ENCODE peak calls at places on chromosome 19, in four cellular contexts. One of them, this sample, is unnamed.

GRCh38 chr19:51691122-51692064 is 1.7 kb upstream of the SPACA6 start:
- DNase-seq in lung: no peak
- DNase-seq in AG09309: no peak
- DNase-seq in heart right ventricle: no peak
- DNase-seq in this sample: no peak

GRCh38 chr19:6066661-6067646 is 43.3 kb downstream of the RFX2 start:
- DNase-seq in lung: peak; percentile 88
- DNase-seq in AG09309: peak; percentile 64
- DNase-seq in heart right ventricle: peak; percentile 97
- DNase-seq in this sample: no peak

GRCh38 chr19:19956431-19957075 is 55.8 kb downstream of the ZNF93 start:
- DNase-seq in lung: no peak
- DNase-seq in AG09309: no peak
- DNase-seq in heart right ventricle: no peak
- DNase-seq in this sample: no peak

GRCh38 chr19:8609210-8610040 is 1.1 kb downstream of the ADAMTS10 start:
- DNase-seq in lung: no peak
- DNase-seq in AG09309: no peak
- DNase-seq in heart right ventricle: peak; percentile 56
- DNase-seq in this sample: no peak

GRCh38 chr19:42440357-42441046 is 2.2 kb downstream of the CXCL17 start:
- DNase-seq in lung: peak; percentile 83
- DNase-seq in AG09309: no peak
- DNase-seq in heart right ventricle: peak; percentile 78
- DNase-seq in this sample: peak; percentile 94

GRCh38 chr19:46006411-46006810 is 11.1 kb downstream of the CCDC61 start:
- DNase-seq in lung: no peak
- DNase-seq in AG09309: no peak
- DNase-seq in heart right ventricle: no peak
- DNase-seq in this sample: no peak

GRCh38 chr19:47183579-47183978 is 47.4 kb downstream of the BBC3 start:
- DNase-seq in lung: no peak
- DNase-seq in AG09309: no peak
- DNase-seq in heart right ventricle: no peak
- DNase-seq in this sample: no peak

GRCh38 chr19:39236527-39236926 is 8.3 kb downstream of the IFNL3 start:
- DNase-seq in lung: no peak
- DNase-seq in AG09309: no peak
- DNase-seq in heart right ventricle: no peak
- DNase-seq in this sample: peak; percentile 85

GRCh38 chr19:19028526-19028925 is 4.8 kb downstream of the SUGP2 start:
- DNase-seq in lung: no peak
- DNase-seq in AG09309: no peak
- DNase-seq in heart right ventricle: no peak
- DNase-seq in this sample: no peak

GRCh38 chr19:51460164-51460992 is 2.1 kb upstream of the SIGLEC8 start:
- DNase-seq in lung: no peak
- DNase-seq in AG09309: no peak
- DNase-seq in heart right ventricle: no peak
- DNase-seq in this sample: peak; percentile 61

GRCh38 chr19:2747349-2747748 is 7.5 kb upstream of the SLC39A3 start:
- DNase-seq in lung: no peak
- DNase-seq in AG09309: no peak
- DNase-seq in heart right ventricle: no peak
- DNase-seq in this sample: no peak

GRCh38 chr19:50952890-50953289 is at the start of gene KLK5:
- DNase-seq in lung: no peak
- DNase-seq in AG09309: no peak
- DNase-seq in heart right ventricle: no peak
- DNase-seq in this sample: no peak

GRCh38 chr19:18800079-18800478 is 9.0 kb upstream of the COMP start:
- DNase-seq in lung: no peak
- DNase-seq in AG09309: no peak
- DNase-seq in heart right ventricle: no peak
- DNase-seq in this sample: no peak

GRCh38 chr19:27794444-27795042 is 1418.4 kb downstream of the UQCRFS1 start:
- DNase-seq in lung: no peak
- DNase-seq in AG09309: no peak
- DNase-seq in heart right ventricle: peak; percentile 17
- DNase-seq in this sample: peak; percentile 86

GRCh38 chr19:16244091-16244490 is 46.4 kb downstream of the AP1M1 start:
- DNase-seq in lung: no peak
- DNase-seq in AG09309: no peak
- DNase-seq in heart right ventricle: no peak
- DNase-seq in this sample: no peak

GRCh38 chr19:1742989-1743696 is 10.2 kb upstream of the ONECUT3 start:
- DNase-seq in lung: no peak
- DNase-seq in AG09309: no peak
- DNase-seq in heart right ventricle: no peak
- DNase-seq in this sample: no peak

GRCh38 chr19:48784527-48784926 is 26.3 kb downstream of the BCAT2 start:
- DNase-seq in lung: no peak
- DNase-seq in AG09309: no peak
- DNase-seq in heart right ventricle: no peak
- DNase-seq in this sample: no peak

GRCh38 chr19:35455616-35456201 is 7.7 kb downstream of the FFAR2 start:
- DNase-seq in lung: no peak
- DNase-seq in AG09309: no peak
- DNase-seq in heart right ventricle: no peak
- DNase-seq in this sample: no peak

GRCh38 chr19:6273701-6274601 is 5.8 kb downstream of the MLLT1 start:
- DNase-seq in lung: peak; percentile 90
- DNase-seq in AG09309: peak; percentile 87
- DNase-seq in heart right ventricle: peak; percentile 78
- DNase-seq in this sample: peak; percentile 89

GRCh38 chr19:522726-523125 is 8.8 kb upstream of the CDC34 start:
- DNase-seq in lung: no peak
- DNase-seq in AG09309: no peak
- DNase-seq in heart right ventricle: no peak
- DNase-seq in this sample: no peak

GRCh38 chr19:519449-519865 is 12.1 kb upstream of the CDC34 start:
- DNase-seq in lung: no peak
- DNase-seq in AG09309: no peak
- DNase-seq in heart right ventricle: no peak
- DNase-seq in this sample: no peak

GRCh38 chr19:516884-517424 is 9.7 kb downstream of the TPGS1 start:
- DNase-seq in lung: no peak
- DNase-seq in AG09309: no peak
- DNase-seq in heart right ventricle: no peak
- DNase-seq in this sample: no peak

GRCh38 chr19:517721-518136 is 10.4 kb downstream of the TPGS1 start:
- DNase-seq in lung: no peak
- DNase-seq in AG09309: no peak
- DNase-seq in heart right ventricle: no peak
- DNase-seq in this sample: no peak

DNA sequence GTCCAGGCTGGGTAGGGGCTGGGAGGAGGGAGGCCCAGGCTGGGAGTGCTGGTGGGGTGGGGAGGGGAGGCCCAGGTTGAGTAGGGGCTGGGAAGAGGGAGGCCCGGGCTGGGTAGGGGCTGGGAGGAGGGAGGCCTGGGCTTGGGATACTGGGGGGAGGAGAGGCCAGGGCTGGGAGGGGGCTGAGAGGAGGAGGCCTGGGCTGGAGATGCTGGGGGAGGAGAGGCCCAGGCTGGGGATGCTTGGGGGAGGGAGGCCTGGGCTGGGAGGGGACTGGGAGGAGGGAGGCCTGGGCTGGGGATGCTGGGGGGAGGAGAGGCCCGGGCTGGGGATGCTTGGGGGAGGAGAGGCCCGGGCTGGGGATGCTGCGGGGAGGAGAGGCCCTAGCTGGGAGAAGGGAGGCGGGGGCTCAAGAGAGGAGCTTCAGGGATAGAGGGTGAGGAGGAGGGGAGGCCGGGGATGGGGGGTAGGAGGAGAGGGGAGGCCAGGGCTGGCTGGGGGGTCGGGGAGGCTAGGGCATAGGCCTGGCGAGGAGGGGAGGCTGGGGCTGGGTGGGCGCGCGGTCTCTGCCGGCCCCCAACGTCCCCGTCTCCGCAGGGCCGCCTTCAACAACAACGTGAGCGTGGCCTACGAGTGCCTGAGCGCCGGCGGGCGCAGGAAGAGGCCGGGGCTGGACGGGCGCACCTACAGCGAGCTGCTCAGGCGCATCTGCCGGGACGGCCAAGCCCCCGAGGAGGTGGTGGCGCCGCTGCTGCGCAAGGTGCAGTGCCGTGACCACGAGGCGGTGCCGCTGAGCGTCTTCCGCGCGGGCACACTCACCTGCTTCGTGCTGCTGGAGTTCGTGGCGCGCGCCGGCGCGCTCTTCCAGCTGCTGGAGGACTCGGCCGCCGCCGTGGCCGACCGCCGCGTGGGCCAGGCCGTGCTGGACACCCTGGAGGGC is 11.3 kb downstream of the TPGS1 start:
- DNase-seq in lung: no peak
- DNase-seq in AG09309: no peak
- DNase-seq in heart right ventricle: no peak
- DNase-seq in this sample: peak; percentile 85
- TF ChIP-seq CTCF in lung: no peak
- TF ChIP-seq CTCF in AG09309: no peak
- TF ChIP-seq CTCF in heart right ventricle: no peak
- TF ChIP-seq CTCF in this sample: no peak

GRCh38 chr19:52694921-52695320 is 39.9 kb downstream of the ZNF611 start:
- DNase-seq in lung: no peak
- DNase-seq in AG09309: no peak
- DNase-seq in heart right ventricle: no peak
- DNase-seq in this sample: no peak

GRCh38 chr19:52700673-52701072 is 34.2 kb downstream of the ZNF611 start:
- DNase-seq in lung: no peak
- DNase-seq in AG09309: no peak
- DNase-seq in heart right ventricle: no peak
- DNase-seq in this sample: no peak

GRCh38 chr19:52691737-52692136 is 43.1 kb downstream of the ZNF611 start:
- DNase-seq in lung: no peak
- DNase-seq in AG09309: no peak
- DNase-seq in heart right ventricle: no peak
- DNase-seq in this sample: no peak

GRCh38 chr19:52692431-52693008 is 42.3 kb downstream of the ZNF611 start:
- DNase-seq in lung: no peak
- DNase-seq in AG09309: no peak
- DNase-seq in heart right ventricle: no peak
- DNase-seq in this sample: no peak

GRCh38 chr19:52695996-52696395 is 38.8 kb downstream of the ZNF611 start:
- DNase-seq in lung: no peak
- DNase-seq in AG09309: no peak
- DNase-seq in heart right ventricle: no peak
- DNase-seq in this sample: no peak
- TF ChIP-seq CTCF in lung: no peak
- TF ChIP-seq CTCF in AG09309: no peak
- TF ChIP-seq CTCF in heart right ventricle: no peak
- TF ChIP-seq CTCF in this sample: no peak

DNA sequence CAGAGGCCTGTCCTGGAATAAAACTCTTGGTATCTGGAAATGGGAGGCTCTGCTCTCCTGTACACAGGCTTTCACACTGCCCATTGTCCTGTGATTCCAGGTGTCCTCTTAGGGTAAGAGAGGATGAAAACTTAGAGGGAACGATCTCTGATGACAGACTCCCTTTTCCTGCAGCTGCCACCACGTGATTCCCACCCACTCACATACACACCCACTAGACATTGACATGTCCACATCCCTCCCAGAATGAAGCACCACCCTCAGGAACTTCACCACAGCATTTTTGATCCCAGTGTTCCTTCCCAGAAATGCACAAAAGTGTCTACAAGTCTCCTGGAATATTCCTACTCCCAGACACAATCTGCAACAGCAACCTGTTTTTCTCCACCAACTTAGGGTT is 8.2 kb downstream of the ZNF429 start:
- DNase-seq in lung: no peak
- DNase-seq in AG09309: no peak
- DNase-seq in heart right ventricle: no peak
- DNase-seq in this sample: no peak
- TF ChIP-seq CTCF in lung: no peak
- TF ChIP-seq CTCF in AG09309: no peak
- TF ChIP-seq CTCF in heart right ventricle: no peak
- TF ChIP-seq CTCF in this sample: no peak

DNA sequence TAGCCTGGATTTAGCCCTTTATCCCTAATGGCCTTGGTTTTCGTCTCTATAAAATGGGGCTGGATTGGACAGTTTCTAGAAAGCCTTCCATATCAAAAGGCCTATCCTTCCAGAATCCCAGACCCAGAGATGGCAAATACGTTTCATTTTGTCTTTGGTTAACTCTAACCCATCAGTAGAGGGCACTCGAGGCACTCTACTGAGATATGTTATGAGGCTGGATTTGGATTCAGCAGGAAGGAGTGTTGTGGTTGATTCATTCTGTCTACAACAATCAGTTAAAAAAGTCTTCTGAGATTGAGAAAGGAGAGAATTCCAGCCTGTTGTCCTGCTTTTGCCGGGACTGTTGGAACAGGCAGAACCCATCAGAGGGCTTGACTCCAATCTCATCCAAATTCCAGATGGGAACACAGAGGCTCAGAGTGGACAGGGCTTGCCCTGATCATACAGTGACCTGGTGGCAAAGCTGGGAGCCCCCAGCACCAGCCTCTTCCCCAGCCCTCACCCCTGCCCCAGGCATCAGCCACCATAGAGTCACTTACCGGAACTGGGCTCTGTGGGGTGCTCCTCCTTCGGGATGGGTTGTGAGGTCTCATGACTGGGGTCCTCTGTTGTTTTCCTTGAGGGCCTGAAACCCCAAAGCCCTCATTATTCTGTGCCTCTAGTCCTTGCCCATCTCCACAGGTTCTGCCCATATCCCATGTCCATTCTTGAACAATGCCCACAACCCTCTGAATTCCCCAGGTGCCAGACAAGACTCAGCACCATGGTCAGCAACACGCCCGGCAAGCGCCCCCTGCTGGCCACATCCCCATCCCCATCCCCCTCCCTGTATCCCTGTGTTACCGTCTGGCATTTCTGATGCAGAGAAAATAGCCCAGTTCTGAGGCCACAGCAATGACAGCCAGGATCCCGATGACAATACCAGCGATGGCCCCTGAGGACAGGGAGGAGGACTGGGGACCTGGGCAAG is 12.3 kb upstream of the ZNF180 start:
- DNase-seq in lung: no peak
- DNase-seq in AG09309: peak; percentile 31
- DNase-seq in heart right ventricle: no peak
- DNase-seq in this sample: no peak
- TF ChIP-seq CTCF in lung: no peak
- TF ChIP-seq CTCF in AG09309: peak; percentile 77
- TF ChIP-seq CTCF in heart right ventricle: peak; percentile 21
- TF ChIP-seq CTCF in this sample: peak; percentile 26

GRCh38 chr19:58218899-58219298 is 9.8 kb upstream of the ZNF544 start:
- DNase-seq in lung: no peak
- DNase-seq in AG09309: no peak
- DNase-seq in heart right ventricle: no peak
- DNase-seq in this sample: no peak
- TF ChIP-seq CTCF in lung: no peak
- TF ChIP-seq CTCF in AG09309: no peak
- TF ChIP-seq CTCF in heart right ventricle: no peak
- TF ChIP-seq CTCF in this sample: no peak